ENCODE peak calls at places on chromosomes 12 and 14, in nine cellular contexts. F is HepG2; S is cardiac fibroblast; K is OCI-LY7; V is lower leg skin; Y is iPS DF 6.9; L is neuronal stem cell; X is skeletal muscle cell; E is naive thymus-derived CD4-positive, alpha-beta T cell. G is an unnamed sample.

GRCh38 chr12:117113231-117113630 is 14.0 kb upstream of the TESC start:
- DNase-seq in S (no peak), K (no peak), E (no peak), F (no peak), Y (no peak), X (no peak), V (no peak), L (no peak), G (no peak)

GRCh38 chr14:67620217-67620789 is 583 bp downstream of the ARG2 start:
- DNase-seq in K (no peak), V (no peak), S (no peak), F (no peak), Y (no peak), X (no peak), L (peak), E (no peak), G (no peak)

GRCh38 chr12:47095446-47096236 is 15.9 kb upstream of the AMIGO2 start:
- DNase-seq in F (no peak), X (no peak), V (no peak), K (no peak), Y (no peak), S (peak), L (no peak), E (no peak), G (no peak)

GRCh38 chr14:32354716-32355115 is 25.6 kb downstream of the AKAP6 start:
- DNase-seq in Y (no peak), F (peak), K (no peak), E (no peak), S (no peak), L (no peak), X (no peak), V (no peak), G (no peak)

GRCh38 chr12:10392394-10392930 is 2.6 kb upstream of the KLRK1 start:
- DNase-seq in F (no peak), X (peak), E (no peak), V (peak), S (peak), L (no peak), Y (no peak), K (peak), G (peak)

GRCh38 chr14:104550340-104550848 is 29.2 kb upstream of the C14orf180 start:
- DNase-seq in E (no peak), S (no peak), L (no peak), K (no peak), F (no peak), V (no peak), Y (no peak), X (no peak), G (no peak)

GRCh38 chr12:22658214-22658613 is 33.2 kb downstream of the ETNK1 start:
- DNase-seq in E (no peak), L (no peak), Y (no peak), K (no peak), S (peak), X (peak), F (no peak), V (no peak), G (peak)

GRCh38 chr14:50342211-50343080 is 30.3 kb downstream of the DMAC2L start:
- DNase-seq in F (peak), L (no peak), V (peak), K (no peak), E (no peak), Y (no peak), S (peak), X (no peak), G (peak)

GRCh38 chr12:75489187-75489586 is 8.6 kb downstream of the GLIPR1 start:
- DNase-seq in Y (no peak), S (no peak), L (no peak), E (no peak), V (no peak), X (no peak), F (no peak), K (no peak), G (no peak)

GRCh38 chr12:54629925-54630324 is 4.8 kb downstream of the LACRT start:
- DNase-seq in V (no peak), K (no peak), S (no peak), L (no peak), F (no peak), Y (no peak), X (no peak), E (no peak), G (no peak)

GRCh38 chr12:84913151-84913550 is 552 bp upstream of the SLC6A15 start:
- DNase-seq in K (no peak), X (no peak), F (no peak), S (peak), Y (peak), L (no peak), V (no peak), E (no peak), G (no peak)

GRCh38 chr14:53953828-53954550 is 2.6 kb downstream of the BMP4 start:
- DNase-seq in K (no peak), X (no peak), E (no peak), L (no peak), V (peak), Y (no peak), F (peak), S (peak), G (no peak)

GRCh38 chr12:117228239-117228638 is 38.0 kb upstream of the FBXO21 start:
- DNase-seq in E (no peak), F (no peak), L (no peak), X (no peak), V (no peak), K (no peak), S (no peak), Y (no peak), G (no peak)

GRCh38 chr12:5809586-5809985 is 135.5 kb downstream of the ANO2 start:
- DNase-seq in F (no peak), X (no peak), Y (no peak), E (no peak), S (no peak), K (no peak), V (no peak), L (no peak), G (no peak)

GRCh38 chr12:107238276-107238675 is 144.9 kb upstream of the CRY1 start:
- DNase-seq in V (no peak), F (no peak), E (no peak), X (no peak), L (no peak), K (no peak), Y (no peak), S (no peak), G (no peak)

GRCh38 chr14:68580096-68580640 is 212.7 kb downstream of the ZFP36L1 start:
- DNase-seq in X (no peak), S (no peak), Y (no peak), K (no peak), E (no peak), F (no peak), V (no peak), L (no peak), G (no peak)

GRCh38 chr14:63383776-63384367 is 65.1 kb upstream of the GPHB5 start:
- DNase-seq in E (no peak), K (peak), Y (no peak), X (no peak), V (no peak), F (no peak), L (no peak), S (no peak), G (no peak)

GRCh38 chr12:90515199-90516175 is 439.5 kb downstream of the CCER1 start:
- DNase-seq in K (no peak), F (no peak), Y (no peak), L (no peak), X (peak), S (peak), E (no peak), V (no peak), G (peak)

GRCh38 chr14:97380539-97380941 is 583.4 kb downstream of the VRK1 start:
- DNase-seq in Y (no peak), S (no peak), L (no peak), F (no peak), K (no peak), X (no peak), E (no peak), V (no peak), G (no peak)

GRCh38 chr14:86625637-86626036 is 1095.7 kb downstream of the FLRT2 start:
- DNase-seq in E (no peak), F (no peak), V (no peak), Y (no peak), K (no peak), L (no peak), S (peak), X (no peak), G (no peak)

GRCh38 chr12:121239335-121239678 is 29.4 kb downstream of the P2RX4 start:
- DNase-seq in Y (no peak), E (peak), S (no peak), L (no peak), F (no peak), K (no peak), V (no peak), X (no peak), G (no peak)

GRCh38 chr12:113476093-113476986 is 4.7 kb upstream of the LHX5 start:
- DNase-seq in V (no peak), Y (no peak), X (no peak), K (no peak), L (no peak), F (no peak), E (no peak), S (no peak), G (no peak)

GRCh38 chr14:23299558-23299957 is 3.1 kb downstream of the PPP1R3E start:
- DNase-seq in E (peak), F (peak), L (no peak), X (no peak), K (peak), Y (no peak), S (peak), V (no peak), G (no peak)

GRCh38 chr14:60656755-60657608 is 7.7 kb upstream of the SIX1 start:
- DNase-seq in L (peak), E (no peak), K (peak), V (no peak), X (peak), S (peak), F (peak), Y (no peak), G (no peak)

DNA sequence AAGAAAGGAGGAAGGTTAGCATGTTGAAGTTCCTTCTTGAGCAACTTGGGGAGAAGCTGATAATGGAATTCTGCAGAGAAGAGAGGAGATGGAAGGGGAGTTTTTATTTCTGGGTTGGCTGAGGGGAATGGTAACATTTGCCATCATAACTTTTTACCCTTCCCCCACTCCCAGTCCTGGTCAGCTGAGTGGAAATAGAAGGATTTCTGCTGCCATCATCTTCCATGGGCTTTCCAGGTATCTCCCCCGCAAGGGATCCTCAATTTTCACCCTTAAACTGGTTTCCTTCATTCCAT is 1.3 kb downstream of the DTX3 start:
- DNase-seq in X (no peak), S (no peak), F (no peak), K (no peak), L (no peak), Y (no peak), E (no peak), V (no peak), G (no peak)
- H3K4me3 ChIP-seq in X (no peak), S (no peak), F (no peak), K (no peak), L (peak), Y (no peak), E (no peak), V (no peak), G (no peak)

GRCh38 chr14:99660006-99660566 is 15.2 kb downstream of the HHIPL1 start:
- DNase-seq in K (no peak), L (no peak), S (no peak), V (no peak), Y (no peak), X (no peak), E (no peak), F (no peak), G (no peak)

GRCh38 chr14:99657645-99658155 is 12.8 kb downstream of the HHIPL1 start:
- DNase-seq in E (no peak), S (no peak), V (no peak), L (no peak), K (no peak), X (no peak), Y (no peak), F (no peak), G (no peak)

GRCh38 chr14:99659333-99659741 is 14.4 kb downstream of the HHIPL1 start:
- DNase-seq in L (no peak), F (no peak), V (no peak), S (no peak), E (no peak), K (no peak), Y (no peak), X (no peak), G (no peak)

GRCh38 chr14:99656171-99656570 is 11.2 kb downstream of the HHIPL1 start:
- DNase-seq in X (no peak), F (no peak), S (no peak), E (no peak), V (no peak), Y (no peak), L (no peak), K (no peak), G (no peak)

GRCh38 chr14:99658218-99658617 is 13.3 kb downstream of the HHIPL1 start:
- DNase-seq in Y (no peak), K (no peak), L (no peak), V (no peak), F (no peak), X (no peak), E (no peak), S (no peak), G (no peak)
- H3K4me3 ChIP-seq in Y (no peak), K (no peak), L (no peak), V (no peak), F (no peak), X (no peak), E (no peak), S (no peak), G (no peak)

GRCh38 chr14:91872517-91873470 is 5.5 kb upstream of the TC2N start:
- DNase-seq in V (peak), F (no peak), E (peak), L (no peak), X (peak), K (peak), Y (no peak), S (peak), G (no peak)
- H3K4me3 ChIP-seq in V (no peak), F (no peak), E (peak), L (no peak), X (no peak), K (peak), Y (no peak), S (no peak), G (no peak)

GRCh38 chr12:18165422-18165871 is 75.5 kb upstream of the RERGL start:
- DNase-seq in V (no peak), X (no peak), L (no peak), F (no peak), S (peak), E (no peak), K (peak), Y (no peak), G (no peak)
- H3K4me3 ChIP-seq in V (no peak), X (no peak), L (peak), F (no peak), S (peak), E (no peak), K (no peak), Y (no peak), G (no peak)

DNA sequence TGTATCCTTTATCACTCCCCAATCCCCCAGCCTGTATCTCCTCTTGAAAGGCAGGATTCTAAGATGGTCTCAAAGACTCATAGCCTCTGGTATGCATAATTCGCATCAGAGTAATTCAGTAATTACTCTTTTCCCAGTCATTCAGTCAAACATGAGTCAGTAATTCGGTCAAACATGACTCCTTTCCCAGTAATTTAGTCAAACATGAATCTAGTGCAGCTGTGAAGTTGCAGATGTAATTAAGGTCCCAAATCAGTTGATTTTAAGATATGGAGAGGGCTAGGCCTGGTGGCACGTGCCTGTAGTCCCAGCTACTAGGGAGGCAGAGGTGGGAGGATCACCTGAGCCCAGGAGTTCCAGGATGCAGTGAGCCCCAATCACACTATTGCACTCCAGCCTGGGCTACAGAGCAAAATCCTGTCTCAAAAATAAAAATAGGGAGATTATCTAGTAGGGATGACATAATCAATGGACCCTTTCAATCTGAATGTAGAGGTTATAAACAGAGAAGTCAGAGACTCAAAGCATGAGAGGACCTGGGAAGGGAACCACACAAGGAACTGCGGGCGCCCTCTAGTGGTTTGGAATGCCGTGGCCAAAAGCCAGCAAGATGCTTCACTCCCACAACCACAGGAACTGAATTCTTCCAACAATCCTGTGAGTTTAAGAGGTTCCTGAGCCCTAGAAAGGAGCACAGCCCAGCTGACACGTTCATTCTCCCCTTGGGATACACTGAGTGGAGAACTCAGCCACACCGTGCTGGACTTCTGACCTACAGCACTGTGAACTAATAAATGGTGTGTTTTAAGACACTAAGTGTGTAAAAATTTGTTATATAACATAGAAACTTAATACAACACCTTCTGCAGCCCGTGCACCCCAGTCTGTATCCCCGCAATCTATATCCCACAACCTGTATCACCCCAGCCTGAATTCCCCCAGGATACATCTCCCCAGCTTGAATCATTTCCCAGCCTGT is 14.3 kb upstream of the ARMH4 start:
- DNase-seq in L (peak), V (peak), S (peak), Y (no peak), X (peak), F (peak), K (peak), E (peak), G (peak)
- H3K4me3 ChIP-seq in L (no peak), V (no peak), S (no peak), Y (no peak), X (no peak), F (no peak), K (no peak), E (no peak), G (no peak)

DNA sequence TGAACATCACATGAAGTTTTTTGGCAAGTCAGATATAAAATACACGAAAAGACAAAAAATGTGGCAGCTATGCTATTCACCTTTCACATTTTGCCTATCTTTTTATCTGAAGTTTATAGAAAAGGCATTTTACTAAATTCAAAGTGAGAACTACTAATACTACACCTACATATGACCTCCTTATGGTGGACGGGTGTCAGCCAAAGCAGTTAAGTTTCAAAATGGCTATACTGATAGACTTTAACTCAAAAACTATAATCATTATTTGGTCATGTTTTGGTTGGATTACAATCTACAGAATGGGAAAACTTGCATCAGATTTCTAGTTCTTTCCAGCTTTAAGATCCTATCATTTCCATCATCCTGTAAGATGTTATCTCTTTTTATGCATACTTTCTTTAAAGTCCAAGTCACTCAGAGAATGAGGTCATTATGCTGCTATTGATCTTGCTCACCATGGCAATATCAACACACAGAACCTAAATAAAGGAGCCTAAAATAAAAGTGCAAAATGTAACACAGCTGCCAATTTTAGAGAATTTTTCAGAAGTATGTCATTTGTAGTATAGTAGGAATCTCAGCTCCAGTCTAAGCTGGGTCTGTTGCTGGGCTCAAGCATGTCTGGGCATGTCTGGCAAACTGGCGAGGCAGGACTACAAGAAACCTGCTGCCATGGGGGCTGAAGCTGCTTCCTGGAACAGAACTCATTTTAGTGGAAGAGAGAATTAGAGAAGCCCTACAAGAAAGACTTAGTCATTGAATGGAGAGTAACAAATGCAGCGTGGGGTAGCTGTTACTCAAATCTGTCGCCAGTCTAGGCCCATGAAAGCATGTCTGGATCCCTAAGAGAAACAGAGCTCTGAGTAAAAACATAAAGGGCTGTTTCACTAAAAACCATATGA is 7.6 kb upstream of the AEBP2 start:
- DNase-seq in F (no peak), V (peak), L (no peak), X (peak), S (peak), E (no peak), Y (no peak), K (no peak), G (peak)
- H3K4me3 ChIP-seq in F (no peak), V (no peak), L (no peak), X (no peak), S (no peak), E (no peak), Y (no peak), K (no peak), G (no peak)

DNA sequence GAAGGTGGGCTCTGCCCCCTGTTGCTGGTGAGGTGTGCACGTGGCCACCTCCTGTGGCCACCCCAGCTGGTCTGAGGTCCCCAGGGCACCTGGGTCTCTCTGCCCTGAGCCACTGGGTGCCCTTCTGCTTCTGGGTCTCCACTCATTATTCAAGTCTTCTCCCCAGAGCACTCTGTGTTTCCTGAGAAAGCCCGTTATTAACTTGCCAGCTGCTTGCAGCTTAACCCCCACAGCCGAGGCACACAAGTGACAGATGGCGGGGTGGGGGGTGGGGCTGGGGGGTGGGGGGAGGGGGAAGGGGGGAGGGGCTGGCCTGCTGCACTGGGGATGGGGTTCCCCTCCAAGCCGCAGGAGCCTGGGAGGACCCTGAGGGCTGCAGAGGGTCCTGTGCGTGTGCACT is 40.5 kb downstream of the FBRSL1 start:
- DNase-seq in L (no peak), X (no peak), F (no peak), E (no peak), Y (no peak), K (no peak), S (no peak), V (no peak), G (no peak)
- H3K4me3 ChIP-seq in L (no peak), X (no peak), F (no peak), E (no peak), Y (no peak), K (no peak), S (no peak), V (no peak), G (no peak)

GRCh38 chr12:57003395-57003794 is 3.0 kb downstream of the ZBTB39 start:
- DNase-seq in K (no peak), Y (no peak), E (no peak), X (no peak), L (no peak), F (no peak), S (no peak), V (no peak), G (no peak)

GRCh38 chr12:57001448-57001906 is 4.9 kb downstream of the ZBTB39 start:
- DNase-seq in V (no peak), L (peak), F (peak), E (peak), X (no peak), S (peak), Y (no peak), K (peak), G (no peak)

GRCh38 chr12:57005980-57006808 is at the start of gene ZBTB39:
- DNase-seq in S (peak), X (no peak), F (peak), V (no peak), E (peak), K (peak), L (peak), Y (no peak), G (no peak)

GRCh38 chr12:57006809-57007475 is 596 bp upstream of the ZBTB39 start:
- DNase-seq in E (peak), F (no peak), L (no peak), V (no peak), Y (no peak), S (no peak), K (no peak), X (no peak), G (no peak)

GRCh38 chr12:57004651-57005050 is 1.7 kb downstream of the ZBTB39 start:
- DNase-seq in V (no peak), K (no peak), X (no peak), Y (no peak), E (no peak), F (no peak), L (no peak), S (no peak), G (no peak)
- H3K4me3 ChIP-seq in V (no peak), K (no peak), X (no peak), Y (no peak), E (no peak), F (no peak), L (peak), S (no peak), G (no peak)